ENCODE peak calls at places on chromosomes 13 and 19, in five cellular contexts. Y is Karpas-422, A is aorta, N is uterus, J is IMR-90. S is an unnamed sample.

GRCh38 chr13:40668335-40668734 is 1.9 kb upstream of the FOXO1 start:
- DNase-seq in Y (peak; percentile 89), A (peak; percentile 58), N (peak; percentile 54), J (no peak), S (no peak)

GRCh38 chr13:77563110-77563509 is 27.6 kb downstream of the SCEL start:
- DNase-seq in Y (no peak), A (no peak), N (no peak), J (peak; percentile 17), S (no peak)

GRCh38 chr13:114015111-114015551 is 41.3 kb upstream of the C13orf46 start:
- DNase-seq in Y (no peak), A (no peak), N (no peak), J (no peak), S (no peak)

GRCh38 chr19:19236173-19236572 is 24.4 kb downstream of the NCAN start:
- DNase-seq in Y (no peak), A (no peak), N (no peak), J (no peak), S (no peak)

GRCh38 chr19:49326165-49326704 is 1.2 kb upstream of the SLC6A16 start:
- DNase-seq in Y (peak; percentile 97), A (no peak), N (no peak), J (no peak), S (no peak)

GRCh38 chr19:2863818-2864217 is 3.3 kb upstream of the ZNF556 start:
- DNase-seq in Y (no peak), A (no peak), N (no peak), J (no peak), S (no peak)

GRCh38 chr13:32639502-32640105 is 53.4 kb downstream of the PDS5B start:
- DNase-seq in Y (peak; percentile 85), A (peak; percentile 63), N (peak; percentile 63), J (peak; percentile 77), S (peak; percentile 55)

GRCh38 chr13:21453352-21454089 is 5.6 kb downstream of the ZDHHC20 start:
- DNase-seq in Y (no peak), A (no peak), N (no peak), J (no peak), S (no peak)

GRCh38 chr13:42047561-42048322 is 706 bp upstream of the DGKH start:
- DNase-seq in Y (peak; percentile 46), A (peak; percentile 51), N (peak; percentile 44), J (peak; percentile 70), S (no peak)

GRCh38 chr13:83773961-83774360 is 108.3 kb downstream of the SLITRK1 start:
- DNase-seq in Y (no peak), A (no peak), N (no peak), J (peak; percentile 17), S (no peak)

GRCh38 chr13:38348890-38349289 is 761 bp upstream of the UFM1 start:
- DNase-seq in Y (peak; percentile 59), A (no peak), N (no peak), J (peak; percentile 40), S (no peak)
- H3K27ac ChIP-seq in Y (no peak overlapping the region), A (no peak overlapping the region), N (peak overlapping the region; percentile 87), J (peak overlapping the region; percentile 5), S (peak overlapping the region; percentile 81)

GRCh38 chr19:39704181-39705044 is at the start of gene LGALS14:
- DNase-seq in Y (peak; percentile 55), A (no peak), N (no peak), J (no peak), S (no peak)

GRCh38 chr19:39709026-39709872 is 5.0 kb downstream of the LGALS14 start:
- DNase-seq in Y (peak; percentile 27), A (no peak), N (no peak), J (no peak), S (no peak)

GRCh38 chr19:39701291-39701690 is 3.0 kb upstream of the LGALS14 start:
- DNase-seq in Y (peak; percentile 88), A (no peak), N (no peak), J (no peak), S (no peak)

GRCh38 chr19:39708594-39708993 is 4.3 kb downstream of the LGALS14 start:
- DNase-seq in Y (peak; percentile 41), A (no peak), N (no peak), J (no peak), S (no peak)

GRCh38 chr19:39705578-39706188 is 1.4 kb downstream of the LGALS14 start:
- DNase-seq in Y (peak; percentile 85), A (no peak), N (no peak), J (no peak), S (no peak)
- H3K4me3 ChIP-seq in Y (peak overlapping the region; percentile 61), A (no peak overlapping the region), N (no peak overlapping the region), J (no peak overlapping the region), S (no peak overlapping the region)

DNA sequence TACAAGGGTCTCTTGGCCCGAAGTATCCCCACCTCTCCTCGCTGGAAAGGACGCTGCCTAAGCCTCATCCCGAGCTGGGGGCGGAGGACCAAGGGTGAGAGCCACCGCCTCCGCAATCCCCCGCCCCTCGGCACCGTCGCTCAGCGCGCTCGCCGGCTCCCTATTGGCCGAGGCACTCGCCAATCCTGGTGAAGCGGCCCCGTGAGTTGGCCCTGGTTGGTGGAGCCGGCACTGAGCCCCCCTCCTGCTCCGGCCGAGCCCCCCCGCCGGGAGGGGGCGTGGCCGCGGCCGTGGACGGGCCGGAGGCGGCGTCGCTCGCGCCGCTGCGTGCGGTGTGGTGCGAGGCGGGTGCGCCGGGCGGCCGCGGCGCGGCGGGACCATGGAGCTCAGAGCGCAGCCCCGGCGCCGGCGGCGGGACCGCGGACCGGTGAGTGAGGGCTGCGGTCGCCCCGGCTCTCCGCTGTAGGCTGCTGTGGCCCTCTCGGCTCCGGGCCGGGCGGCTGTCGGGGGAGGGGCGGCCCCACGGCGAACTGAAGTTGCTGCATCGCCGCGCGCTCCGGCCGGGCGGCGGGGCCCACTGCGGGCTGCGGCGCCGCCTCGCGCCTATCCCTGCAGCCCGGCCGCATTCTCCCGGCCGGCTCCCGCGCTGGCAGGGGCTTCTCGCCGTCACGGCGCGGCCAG is at the start of gene WASF3:
- DNase-seq in Y (no peak), A (peak; percentile 94), N (peak; percentile 93), J (peak; percentile 90), S (peak; percentile 97)
- H3K27ac ChIP-seq in Y (no peak within 1 kb of the TSS), A (no peak within 1 kb of the TSS), N (peak within 1 kb of the TSS; percentile 65), J (peak within 1 kb of the TSS; percentile 72), S (peak within 1 kb of the TSS; percentile 22)

GRCh38 chr19:50555447-50556235 is 12.6 kb downstream of the LRRC4B start:
- DNase-seq in Y (no peak), A (no peak), N (no peak), J (no peak), S (peak; percentile 72)
- H3K4me3 ChIP-seq in Y (no peak overlapping the region), A (no peak overlapping the region), N (peak overlapping the region; percentile 33), J (no peak overlapping the region), S (peak overlapping the region; percentile 65)

DNA sequence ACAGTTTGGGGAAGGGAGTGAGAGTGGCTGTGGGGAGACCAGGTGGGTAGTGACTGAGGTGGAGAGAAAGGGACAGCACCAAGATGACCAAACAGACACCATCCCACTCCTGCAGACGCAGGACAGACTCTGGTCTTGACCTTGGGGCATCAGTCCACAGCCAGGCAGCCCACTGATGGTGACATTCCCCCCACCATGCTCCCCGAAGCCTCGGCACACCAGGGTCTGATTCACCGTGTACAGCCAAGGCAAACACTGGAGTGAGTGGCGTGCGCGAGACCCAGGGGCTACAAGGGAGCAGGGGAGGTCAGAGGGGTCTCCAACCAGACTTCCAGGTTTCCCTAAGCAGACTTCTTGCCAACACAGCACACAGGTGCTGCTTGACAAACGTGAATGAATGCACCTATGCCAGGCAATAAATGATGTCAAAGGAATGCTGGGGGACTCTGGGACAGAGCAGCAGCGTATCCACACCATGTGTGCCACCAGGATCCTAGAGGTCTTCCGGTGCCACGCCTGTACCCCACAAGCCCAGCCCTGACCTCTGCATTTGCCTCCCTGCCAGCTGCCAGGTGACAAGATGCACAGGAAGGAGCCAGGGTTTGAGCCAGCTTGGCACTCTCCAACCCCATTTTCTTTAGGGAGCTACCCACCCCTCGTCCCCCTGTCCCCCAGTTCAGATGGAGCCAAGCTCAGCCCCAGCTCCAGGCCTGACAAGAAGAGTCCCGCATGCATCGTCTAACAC is 18.5 kb downstream of the RANBP3 start:
- DNase-seq in Y (no peak), A (peak; percentile 34), N (no peak), J (no peak), S (no peak)
- H3K27ac ChIP-seq in Y (no peak overlapping the region), A (no peak overlapping the region), N (no peak overlapping the region), J (peak overlapping the region; percentile 1), S (no peak overlapping the region)

S was measured in dorsolateral prefrontal cortex.